ENCODE peak calls at places on chromosomes 11 and 22, in seven cellular contexts. One of them, this sample, is unnamed.

GRCh38 chr11:73914284-73914683 is 36.5 kb upstream of the DNAJB13 start:
- DNase-seq in H1: no peak
- DNase-seq in HCT116: no peak
- DNase-seq in endothelial cell of umbilical vein: no peak
- DNase-seq in upper lobe of left lung: no peak
- DNase-seq in thyroid gland: no peak
- DNase-seq in heart left ventricle: no peak
- DNase-seq in this sample: no peak

GRCh38 chr22:44193537-44193896 is 12.8 kb downstream of the PARVG start:
- DNase-seq in thyroid gland: no peak
- DNase-seq in endothelial cell of umbilical vein: no peak
- DNase-seq in upper lobe of left lung: no peak
- DNase-seq in heart left ventricle: no peak
- DNase-seq in HCT116: no peak
- DNase-seq in H1: no peak
- DNase-seq in this sample: no peak

GRCh38 chr22:42343551-42344081 is 73.2 kb upstream of the TCF20 start:
- DNase-seq in H1: no peak
- DNase-seq in heart left ventricle: no peak
- DNase-seq in HCT116: no peak
- DNase-seq in endothelial cell of umbilical vein: no peak
- DNase-seq in thyroid gland: peak; percentile 42
- DNase-seq in upper lobe of left lung: no peak
- DNase-seq in this sample: no peak

GRCh38 chr22:32482708-32483107 is 8.1 kb downstream of the FBXO7 start:
- DNase-seq in upper lobe of left lung: no peak
- DNase-seq in heart left ventricle: no peak
- DNase-seq in HCT116: no peak
- DNase-seq in thyroid gland: no peak
- DNase-seq in H1: no peak
- DNase-seq in endothelial cell of umbilical vein: no peak
- DNase-seq in this sample: no peak

GRCh38 chr22:41538583-41538982 is 5.7 kb downstream of the POLR3H start:
- DNase-seq in HCT116: no peak
- DNase-seq in upper lobe of left lung: no peak
- DNase-seq in thyroid gland: no peak
- DNase-seq in H1: no peak
- DNase-seq in heart left ventricle: no peak
- DNase-seq in endothelial cell of umbilical vein: no peak
- DNase-seq in this sample: no peak

GRCh38 chr11:123261345-123262106 is 66.5 kb upstream of the CLMP start:
- DNase-seq in endothelial cell of umbilical vein: peak; percentile 68
- DNase-seq in thyroid gland: peak; percentile 91
- DNase-seq in HCT116: peak; percentile 62
- DNase-seq in H1: peak; percentile 68
- DNase-seq in heart left ventricle: peak; percentile 87
- DNase-seq in upper lobe of left lung: peak; percentile 93
- DNase-seq in this sample: peak; percentile 85

GRCh38 chr22:38569181-38569971 is 607 bp downstream of the DMC1 start:
- DNase-seq in upper lobe of left lung: peak; percentile 71
- DNase-seq in heart left ventricle: peak; percentile 28
- DNase-seq in H1: no peak
- DNase-seq in HCT116: no peak
- DNase-seq in thyroid gland: peak; percentile 1
- DNase-seq in endothelial cell of umbilical vein: no peak
- DNase-seq in this sample: peak; percentile 10

GRCh38 chr11:3195251-3196160 is 23.1 kb downstream of the MRGPRG start:
- DNase-seq in endothelial cell of umbilical vein: peak; percentile 23
- DNase-seq in H1: no peak
- DNase-seq in heart left ventricle: no peak
- DNase-seq in upper lobe of left lung: peak; percentile 56
- DNase-seq in thyroid gland: peak; percentile 13
- DNase-seq in HCT116: peak; percentile 6
- DNase-seq in this sample: peak; percentile 41

GRCh38 chr11:73759520-73760065 is 1.3 kb downstream of the RAB6A start:
- DNase-seq in H1: no peak
- DNase-seq in endothelial cell of umbilical vein: peak; percentile 60
- DNase-seq in thyroid gland: no peak
- DNase-seq in upper lobe of left lung: no peak
- DNase-seq in heart left ventricle: no peak
- DNase-seq in HCT116: no peak
- DNase-seq in this sample: no peak

GRCh38 chr22:46971141-46971775 is 208.8 kb downstream of the TBC1D22A start:
- DNase-seq in upper lobe of left lung: peak; percentile 78
- DNase-seq in H1: no peak
- DNase-seq in thyroid gland: peak; percentile 56
- DNase-seq in heart left ventricle: peak; percentile 62
- DNase-seq in HCT116: no peak
- DNase-seq in endothelial cell of umbilical vein: peak; percentile 98
- DNase-seq in this sample: no peak

GRCh38 chr11:26820739-26821138 is 98.9 kb upstream of the SLC5A12 start:
- DNase-seq in thyroid gland: no peak
- DNase-seq in endothelial cell of umbilical vein: no peak
- DNase-seq in H1: no peak
- DNase-seq in heart left ventricle: no peak
- DNase-seq in HCT116: no peak
- DNase-seq in upper lobe of left lung: no peak
- DNase-seq in this sample: no peak

GRCh38 chr11:3736816-3737215 is 60.5 kb downstream of the NUP98 start:
- DNase-seq in endothelial cell of umbilical vein: no peak
- DNase-seq in thyroid gland: no peak
- DNase-seq in upper lobe of left lung: no peak
- DNase-seq in H1: no peak
- DNase-seq in HCT116: no peak
- DNase-seq in heart left ventricle: no peak
- DNase-seq in this sample: no peak

GRCh38 chr11:95505927-95506426 is 275.0 kb upstream of the SESN3 start:
- DNase-seq in H1: no peak
- DNase-seq in upper lobe of left lung: no peak
- DNase-seq in endothelial cell of umbilical vein: no peak
- DNase-seq in HCT116: no peak
- DNase-seq in thyroid gland: no peak
- DNase-seq in heart left ventricle: no peak
- DNase-seq in this sample: no peak

GRCh38 chr11:31529701-31530100 is 20.1 kb downstream of the ELP4 start:
- DNase-seq in upper lobe of left lung: no peak
- DNase-seq in thyroid gland: no peak
- DNase-seq in HCT116: no peak
- DNase-seq in heart left ventricle: no peak
- DNase-seq in H1: no peak
- DNase-seq in endothelial cell of umbilical vein: no peak
- DNase-seq in this sample: no peak

GRCh38 chr11:68714047-68714856 is 29.9 kb downstream of the GAL start:
- DNase-seq in upper lobe of left lung: no peak
- DNase-seq in H1: no peak
- DNase-seq in endothelial cell of umbilical vein: no peak
- DNase-seq in thyroid gland: peak; percentile 5
- DNase-seq in HCT116: no peak
- DNase-seq in heart left ventricle: no peak
- DNase-seq in this sample: no peak

GRCh38 chr22:45925811-45926351 is 51.1 kb downstream of the WNT7B start:
- DNase-seq in thyroid gland: no peak
- DNase-seq in HCT116: no peak
- DNase-seq in H1: no peak
- DNase-seq in endothelial cell of umbilical vein: no peak
- DNase-seq in heart left ventricle: no peak
- DNase-seq in upper lobe of left lung: peak; percentile 58
- DNase-seq in this sample: no peak

GRCh38 chr22:45922256-45922655 is 54.7 kb downstream of the WNT7B start:
- DNase-seq in upper lobe of left lung: peak; percentile 68
- DNase-seq in H1: no peak
- DNase-seq in heart left ventricle: no peak
- DNase-seq in endothelial cell of umbilical vein: no peak
- DNase-seq in thyroid gland: no peak
- DNase-seq in HCT116: no peak
- DNase-seq in this sample: no peak

GRCh38 chr22:45923212-45923611 is 53.8 kb downstream of the WNT7B start:
- DNase-seq in upper lobe of left lung: no peak
- DNase-seq in HCT116: no peak
- DNase-seq in H1: no peak
- DNase-seq in heart left ventricle: no peak
- DNase-seq in thyroid gland: no peak
- DNase-seq in endothelial cell of umbilical vein: no peak
- DNase-seq in this sample: no peak

GRCh38 chr22:45922661-45923060 is 54.3 kb downstream of the WNT7B start:
- DNase-seq in H1: no peak
- DNase-seq in HCT116: no peak
- DNase-seq in upper lobe of left lung: peak; percentile 85
- DNase-seq in endothelial cell of umbilical vein: no peak
- DNase-seq in thyroid gland: no peak
- DNase-seq in heart left ventricle: no peak
- DNase-seq in this sample: no peak

DNA sequence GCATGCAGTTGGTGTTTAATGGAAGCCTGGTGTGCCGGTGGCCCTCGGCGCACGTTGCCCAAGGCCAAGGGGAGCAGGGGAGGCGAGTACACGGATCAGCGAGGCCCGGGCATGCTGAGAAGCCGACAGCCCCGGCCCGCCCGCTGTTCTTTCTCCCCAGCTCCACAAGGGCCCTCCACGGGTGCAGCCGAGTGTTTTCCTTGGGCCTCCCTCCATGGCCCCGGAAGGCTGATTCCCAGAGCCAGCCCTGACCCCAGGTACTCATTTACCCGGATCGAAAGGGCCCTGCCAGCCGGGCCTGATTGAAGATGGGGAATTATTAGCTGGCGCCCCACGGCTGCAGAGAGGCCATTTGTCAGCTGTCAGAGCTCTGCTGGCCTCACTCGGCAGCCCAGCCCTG is 53.1 kb downstream of the WNT7B start:
- DNase-seq in heart left ventricle: no peak
- DNase-seq in endothelial cell of umbilical vein: no peak
- DNase-seq in upper lobe of left lung: peak; percentile 81
- DNase-seq in HCT116: no peak
- DNase-seq in H1: no peak
- DNase-seq in thyroid gland: peak; percentile 72
- DNase-seq in this sample: no peak
- H3K27ac ChIP-seq in heart left ventricle: no peak overlapping the region
- H3K27ac ChIP-seq in endothelial cell of umbilical vein: no peak overlapping the region
- H3K27ac ChIP-seq in upper lobe of left lung: no peak overlapping the region
- H3K27ac ChIP-seq in HCT116: no peak overlapping the region
- H3K27ac ChIP-seq in H1: no peak overlapping the region
- H3K27ac ChIP-seq in thyroid gland: no peak overlapping the region
- H3K27ac ChIP-seq in this sample: no peak overlapping the region

GRCh38 chr11:76796511-76797203 is 13.5 kb downstream of the TSKU start:
- DNase-seq in upper lobe of left lung: peak; percentile 60
- DNase-seq in H1: no peak
- DNase-seq in HCT116: no peak
- DNase-seq in thyroid gland: no peak
- DNase-seq in heart left ventricle: no peak
- DNase-seq in endothelial cell of umbilical vein: no peak
- DNase-seq in this sample: peak; percentile 45
- TF ChIP-seq POLR2A in upper lobe of left lung: no peak
- TF ChIP-seq POLR2A in H1: no peak
- TF ChIP-seq POLR2A in HCT116: no peak
- TF ChIP-seq POLR2A in thyroid gland: no peak
- TF ChIP-seq POLR2A in heart left ventricle: no peak
- TF ChIP-seq POLR2A in endothelial cell of umbilical vein: no peak
- TF ChIP-seq POLR2A in this sample: no peak

GRCh38 chr11:57302489-57302888 is 22.3 kb downstream of the TNKS1BP1 start:
- DNase-seq in upper lobe of left lung: no peak
- DNase-seq in H1: no peak
- DNase-seq in heart left ventricle: no peak
- DNase-seq in endothelial cell of umbilical vein: no peak
- DNase-seq in thyroid gland: no peak
- DNase-seq in HCT116: no peak
- DNase-seq in this sample: no peak

GRCh38 chr11:57305523-57305922 is 19.2 kb downstream of the TNKS1BP1 start:
- DNase-seq in heart left ventricle: no peak
- DNase-seq in H1: no peak
- DNase-seq in upper lobe of left lung: no peak
- DNase-seq in HCT116: no peak
- DNase-seq in endothelial cell of umbilical vein: no peak
- DNase-seq in thyroid gland: no peak
- DNase-seq in this sample: no peak

GRCh38 chr11:57303990-57304579 is 20.7 kb downstream of the TNKS1BP1 start:
- DNase-seq in H1: no peak
- DNase-seq in upper lobe of left lung: no peak
- DNase-seq in endothelial cell of umbilical vein: no peak
- DNase-seq in heart left ventricle: no peak
- DNase-seq in thyroid gland: peak; percentile 47
- DNase-seq in HCT116: no peak
- DNase-seq in this sample: no peak

GRCh38 chr11:57301711-57302423 is 22.9 kb downstream of the TNKS1BP1 start:
- DNase-seq in thyroid gland: no peak
- DNase-seq in H1: no peak
- DNase-seq in upper lobe of left lung: no peak
- DNase-seq in HCT116: no peak
- DNase-seq in endothelial cell of umbilical vein: no peak
- DNase-seq in heart left ventricle: no peak
- DNase-seq in this sample: no peak

DNA sequence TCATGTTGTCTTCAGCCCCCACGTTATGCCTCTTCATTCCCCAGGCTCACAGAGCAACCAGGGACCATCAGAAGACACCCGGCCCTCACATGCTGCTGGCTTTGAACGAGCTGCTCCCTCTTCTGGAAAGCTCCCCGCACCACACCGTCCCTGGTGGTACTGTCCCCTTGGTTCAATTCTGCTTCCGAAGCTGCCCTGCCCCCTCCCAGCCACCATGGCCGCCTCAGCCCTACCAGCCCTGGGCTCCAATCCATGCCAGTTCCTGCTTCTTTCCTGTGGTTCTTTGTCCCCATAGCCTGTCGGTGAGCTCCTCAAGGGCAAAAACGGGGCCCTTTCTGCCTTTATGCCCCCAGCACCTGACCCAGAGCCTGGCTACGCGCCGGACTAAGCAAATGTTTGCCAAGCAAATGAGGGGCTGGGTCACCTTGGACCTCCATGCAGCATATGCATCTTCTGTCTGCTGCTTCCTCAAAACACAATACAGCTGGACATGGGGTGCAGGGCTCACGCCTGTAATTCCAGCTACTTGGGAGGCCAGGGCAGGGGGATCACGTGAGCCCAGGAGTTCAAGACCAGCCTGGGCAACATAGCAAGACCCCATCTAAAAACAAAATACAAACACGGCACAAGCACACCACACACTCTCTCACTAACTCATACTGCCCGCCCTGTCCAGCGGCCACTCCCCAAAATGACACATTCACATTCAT is 21.3 kb downstream of the TNKS1BP1 start:
- DNase-seq in H1: no peak
- DNase-seq in thyroid gland: no peak
- DNase-seq in upper lobe of left lung: no peak
- DNase-seq in endothelial cell of umbilical vein: no peak
- DNase-seq in heart left ventricle: no peak
- DNase-seq in HCT116: no peak
- DNase-seq in this sample: no peak
- H3K4me1 ChIP-seq in H1: peaks cover 5% of the 10 kb centered on the region
- H3K4me1 ChIP-seq in thyroid gland: peaks cover 31% of the 10 kb centered on the region
- H3K4me1 ChIP-seq in upper lobe of left lung: peaks cover 52% of the 10 kb centered on the region
- H3K4me1 ChIP-seq in endothelial cell of umbilical vein: peaks cover 5% of the 10 kb centered on the region
- H3K4me1 ChIP-seq in heart left ventricle: peaks cover 34% of the 10 kb centered on the region
- H3K4me1 ChIP-seq in HCT116: no peaks in the 10 kb centered on the region
- H3K4me1 ChIP-seq in this sample: peaks cover 6% of the 10 kb centered on the region

DNA sequence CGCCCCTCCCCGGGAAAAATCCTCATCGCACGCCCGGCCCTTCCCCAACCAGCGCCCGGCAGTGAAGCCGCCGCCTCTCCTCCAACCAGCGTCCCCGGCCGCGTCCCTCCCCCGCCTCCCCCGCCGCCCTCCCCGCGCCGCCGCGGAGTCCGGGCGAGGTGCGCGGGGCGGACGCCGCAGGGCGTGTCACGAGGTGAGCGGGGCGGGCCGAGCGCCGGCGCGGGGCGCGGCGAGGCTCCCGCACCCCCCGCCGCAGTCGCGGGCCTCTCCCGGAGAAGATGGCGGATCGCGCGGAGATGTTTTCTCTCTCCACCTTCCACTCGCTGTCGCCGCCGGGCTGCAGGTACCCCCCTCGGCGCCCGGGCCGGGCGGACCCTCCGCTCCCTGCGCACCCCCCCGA is at the start of gene MAPK8IP2:
- DNase-seq in HCT116: no peak
- DNase-seq in thyroid gland: peak; percentile 19
- DNase-seq in heart left ventricle: no peak
- DNase-seq in upper lobe of left lung: peak; percentile 87
- DNase-seq in H1: no peak
- DNase-seq in endothelial cell of umbilical vein: no peak
- DNase-seq in this sample: no peak
- H3K27ac ChIP-seq in HCT116: no peak within 1 kb of the TSS
- H3K27ac ChIP-seq in thyroid gland: no peak within 1 kb of the TSS
- H3K27ac ChIP-seq in heart left ventricle: no peak within 1 kb of the TSS
- H3K27ac ChIP-seq in upper lobe of left lung: no peak within 1 kb of the TSS
- H3K27ac ChIP-seq in H1: no peak within 1 kb of the TSS
- H3K27ac ChIP-seq in endothelial cell of umbilical vein: no peak within 1 kb of the TSS
- H3K27ac ChIP-seq in this sample: no peak within 1 kb of the TSS

This sample was measured in transverse colon.